ENCODE peak calls at places on chromosomes 2 and 18, in four cellular contexts. R, Z, N and A are unnamed samples.

GRCh38 chr2:80499095-80499494 is 194.5 kb upstream of the LRRTM1 start:
- DNase-seq in Z (peak), R (no peak), N (no peak), A (peak)

GRCh38 chr2:221715783-221716386 is 143.8 kb upstream of the EPHA4 start:
- DNase-seq in R (no peak), N (no peak), Z (no peak), A (no peak)

GRCh38 chr18:77099501-77100370 is 32.8 kb downstream of the MBP start:
- DNase-seq in N (peak), R (no peak), Z (no peak), A (no peak)

GRCh38 chr2:235898766-235899165 is 269.4 kb downstream of the GBX2 start:
- DNase-seq in R (no peak), Z (no peak), N (no peak), A (no peak)

GRCh38 chr2:215657844-215658243 is 222.0 kb upstream of the FN1 start:
- DNase-seq in N (no peak), R (no peak), Z (no peak), A (no peak)

GRCh38 chr2:11160731-11161455 is 5.6 kb downstream of the SLC66A3 start:
- DNase-seq in R (no peak), Z (no peak), N (peak), A (peak)

GRCh38 chr2:217086038-217086522 is 226.2 kb upstream of the TNP1 start:
- DNase-seq in N (no peak), Z (no peak), R (no peak), A (no peak)

GRCh38 chr2:168583064-168583709 is 127.1 kb downstream of the CERS6 start:
- DNase-seq in R (no peak), Z (no peak), N (no peak), A (no peak)

GRCh38 chr2:222423632-222424280 is 587 bp upstream of the SGPP2 start:
- DNase-seq in N (no peak), Z (no peak), R (no peak), A (no peak)

GRCh38 chr18:7482342-7482741 is 84.8 kb upstream of the PTPRM start:
- DNase-seq in N (no peak), Z (no peak), R (no peak), A (no peak)

GRCh38 chr18:45687617-45688016 is 36.4 kb upstream of the SLC14A1 start:
- DNase-seq in R (peak), N (no peak), Z (no peak), A (no peak)

GRCh38 chr2:55033076-55033742 is 17.0 kb downstream of the RTN4 start:
- DNase-seq in Z (no peak), R (no peak), N (no peak), A (no peak)

GRCh38 chr2:98161202-98161601 is 74.2 kb downstream of the VWA3B start:
- DNase-seq in R (no peak), N (no peak), Z (no peak), A (no peak)

GRCh38 chr2:54524236-54524991 is 68.3 kb downstream of the SPTBN1 start:
- DNase-seq in N (no peak), Z (peak), R (no peak), A (no peak)

GRCh38 chr2:238450440-238450861 is 23.7 kb downstream of the ASB1 start:
- DNase-seq in R (peak), N (no peak), Z (no peak), A (no peak)

GRCh38 chr18:33818145-33818544 is 240.1 kb downstream of the ASXL3 start:
- DNase-seq in R (no peak), Z (no peak), N (no peak), A (no peak)

GRCh38 chr2:74856004-74856578 is 22.2 kb downstream of the HK2 start:
- DNase-seq in N (no peak), Z (no peak), R (no peak), A (peak)

GRCh38 chr18:23204589-23205235 is 69.4 kb downstream of the CABLES1 start:
- DNase-seq in R (no peak), Z (no peak), N (no peak), A (no peak)

GRCh38 chr18:26863122-26863879 is 2.2 kb downstream of the AQP4 start:
- DNase-seq in Z (peak), R (no peak), N (no peak), A (peak)

GRCh38 chr2:2779727-2780126 is 448.7 kb upstream of the MYT1L start:
- DNase-seq in Z (no peak), R (no peak), N (no peak), A (no peak)

GRCh38 chr2:183037660-183038340 is 457 bp downstream of the NCKAP1 start:
- DNase-seq in Z (no peak), R (peak), N (peak), A (peak)

GRCh38 chr18:46886893-46887292 is 30.4 kb downstream of the PIAS2 start:
- DNase-seq in N (no peak), Z (no peak), R (no peak), A (no peak)

GRCh38 chr2:174683392-174683759 is 80.9 kb downstream of the CHRNA1 start:
- DNase-seq in N (no peak), Z (no peak), R (no peak), A (no peak)

GRCh38 chr2:19187323-19188020 is 171.0 kb downstream of the OSR1 start:
- DNase-seq in Z (no peak), N (no peak), R (no peak), A (no peak)

GRCh38 chr2:239195318-239195871 is 205.4 kb downstream of the HDAC4 start:
- DNase-seq in N (no peak), Z (no peak), R (peak), A (no peak)

GRCh38 chr2:149125031-149125725 is 86.7 kb downstream of the LYPD6B start:
- DNase-seq in R (no peak), N (no peak), Z (no peak), A (peak)

GRCh38 chr18:46946656-46947282 is 29.4 kb downstream of the KATNAL2 start:
- DNase-seq in N (peak), R (peak), Z (peak), A (peak)

GRCh38 chr2:19359456-19359855 is 1.0 kb upstream of the OSR1 start:
- DNase-seq in Z (no peak), R (no peak), N (no peak), A (no peak)

GRCh38 chr2:222074674-222075073 is 224.1 kb downstream of the PAX3 start:
- DNase-seq in N (no peak), Z (no peak), R (no peak), A (no peak)

GRCh38 chr2:190786404-190787166 is 94.0 kb upstream of the GLS start:
- DNase-seq in R (no peak), N (no peak), Z (peak), A (no peak)

GRCh38 chr18:51575171-51575570 is 377.7 kb upstream of the MEX3C start:
- DNase-seq in N (no peak), R (no peak), Z (no peak), A (no peak)

GRCh38 chr2:57376985-57377384 is 669.6 kb upstream of the VRK2 start:
- DNase-seq in Z (no peak), R (no peak), N (no peak), A (no peak)

GRCh38 chr2:104040739-104041138 is 813.2 kb upstream of the POU3F3 start:
- DNase-seq in Z (no peak), R (no peak), N (no peak), A (no peak)

GRCh38 chr2:241701405-241702154 is at the start of gene ING5:
- DNase-seq in N (peak), R (peak), Z (peak), A (peak)
- TF ChIP-seq CTCF in N (no peak), R (no peak), Z (no peak), A (no peak)

GRCh38 chr18:79988079-79988924 is at the start of gene TXNL4A:
- DNase-seq in N (peak), Z (peak), R (peak), A (peak)
- TF ChIP-seq CTCF in N (no peak), Z (no peak), R (no peak), A (peak)

DNA sequence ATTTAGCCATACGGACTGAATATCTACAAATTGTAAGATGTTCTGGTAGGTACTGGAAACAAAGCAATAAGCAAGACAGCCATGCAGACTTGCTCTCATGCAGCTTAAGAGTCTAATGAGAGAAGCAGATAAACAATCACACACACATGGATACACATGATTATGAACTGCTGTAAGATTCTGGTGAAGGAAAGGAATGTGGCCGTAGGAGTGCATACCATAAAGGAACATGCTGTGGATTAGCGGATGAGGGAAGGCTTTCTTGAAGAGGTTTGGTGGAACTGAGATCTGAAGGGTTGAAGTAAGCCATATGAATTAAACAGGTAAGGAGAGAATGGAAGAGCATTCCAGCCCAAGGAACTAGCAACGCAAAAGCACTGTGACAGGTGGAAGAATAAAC is 13.8 kb downstream of the CCDC93 start:
- DNase-seq in N (no peak), Z (no peak), R (no peak), A (no peak)
- TF ChIP-seq CTCF in N (no peak), Z (no peak), R (no peak), A (no peak)

DNA sequence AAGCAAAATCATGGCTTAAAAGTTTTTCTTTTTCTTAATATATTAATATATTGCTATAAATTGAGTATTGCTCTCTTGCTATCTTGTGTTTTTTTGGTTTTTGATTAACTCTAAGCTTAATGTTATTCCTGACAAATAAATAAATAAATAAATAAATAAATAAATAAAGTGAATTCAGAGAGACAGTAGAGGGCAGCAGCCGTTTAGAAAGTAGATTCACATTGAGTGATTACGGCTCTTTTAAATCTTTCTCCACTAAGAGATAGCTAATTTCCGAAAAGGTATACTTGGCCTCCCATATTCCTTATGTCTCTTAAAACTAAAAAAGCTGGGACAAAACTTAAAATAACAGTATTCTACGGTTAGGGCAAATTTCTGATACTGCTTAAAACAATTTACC is 34.3 kb downstream of the MSH2 start:
- DNase-seq in N (no peak), Z (peak), R (no peak), A (no peak)
- TF ChIP-seq CTCF in N (no peak), Z (peak), R (peak), A (peak)

GRCh38 chr2:105118960-105119359 is 81.1 kb downstream of the MRPS9 start:
- DNase-seq in R (no peak), Z (no peak), N (no peak), A (no peak)
- TF ChIP-seq CTCF in R (no peak), Z (peak), N (no peak), A (no peak)

GRCh38 chr2:181430406-181431199 is 26.6 kb upstream of the ITGA4 start:
- DNase-seq in N (no peak), Z (peak), R (no peak), A (no peak)
- TF ChIP-seq CTCF in N (no peak), Z (peak), R (no peak), A (peak)

GRCh38 chr18:58493516-58494253 is 135.2 kb downstream of the ALPK2 start:
- DNase-seq in N (peak), Z (peak), R (no peak), A (peak)
- TF ChIP-seq CTCF in N (no peak), Z (peak), R (peak), A (peak)